ENCODE peak calls at places on chromosomes 16 and 17, in six cellular contexts. T is H9, P is neuronal stem cell, B is H1, E is mesenchymal stem cell, J is trophoblast cell. F is an unnamed sample.

GRCh38 chr17:72719582-72720493 is 372.6 kb downstream of the SLC39A11 start:
- DNase-seq in T (no peak), P (no peak), B (no peak), E (peak), J (no peak), F (peak)

GRCh38 chr16:88580371-88580770 is 10.2 kb downstream of the ZC3H18 start:
- DNase-seq in T (no peak), P (no peak), B (no peak), E (no peak), J (no peak), F (no peak)

GRCh38 chr16:75761111-75761510 is 34.8 kb upstream of the CPHXL start:
- DNase-seq in T (no peak), P (no peak), B (no peak), E (no peak), J (no peak), F (peak)

GRCh38 chr16:9134739-9135138 is 43.3 kb downstream of the HAPSTR1 start:
- DNase-seq in T (peak), P (peak), B (peak), E (peak), J (peak), F (peak)

GRCh38 chr16:89014611-89015230 is 37.7 kb upstream of the CBFA2T3 start:
- DNase-seq in T (no peak), P (no peak), B (no peak), E (no peak), J (no peak), F (no peak)

GRCh38 chr17:45812102-45812501 is 28.0 kb downstream of the CRHR1 start:
- DNase-seq in T (no peak), P (peak), B (no peak), E (peak), J (no peak), F (no peak)

GRCh38 chr17:44911133-44912001 is 3.9 kb downstream of the GFAP start:
- DNase-seq in T (peak), P (peak), B (peak), E (peak), J (peak), F (peak)

GRCh38 chr16:10180771-10181163 is 1.5 kb downstream of the GRIN2A start:
- DNase-seq in T (peak), P (peak), B (peak), E (peak), J (no peak), F (no peak)

GRCh38 chr17:7004398-7005253 is 7.8 kb upstream of the RNASEK start:
- DNase-seq in T (no peak), P (no peak), B (peak), E (peak), J (peak), F (peak)

GRCh38 chr16:3364774-3365427 is 9.2 kb downstream of the OR2C1 start:
- DNase-seq in T (peak), P (no peak), B (no peak), E (no peak), J (peak), F (peak)

GRCh38 chr16:30659507-30660423 is 1.5 kb downstream of the FBRS start:
- DNase-seq in T (no peak), P (no peak), B (no peak), E (peak), J (no peak), F (no peak)

GRCh38 chr16:67565470-67566100 is 3.3 kb downstream of the CTCF start:
- DNase-seq in T (no peak), P (no peak), B (no peak), E (no peak), J (no peak), F (no peak)

GRCh38 chr16:82655315-82655714 is 28.5 kb downstream of the CDH13 start:
- DNase-seq in T (no peak), P (no peak), B (no peak), E (peak), J (no peak), F (peak)

GRCh38 chr17:36089888-36090836 is at the start of gene CCL3:
- DNase-seq in T (no peak), P (no peak), B (no peak), E (no peak), J (peak), F (no peak)

GRCh38 chr16:53159781-53160436 is 105.1 kb downstream of the CHD9 start:
- DNase-seq in T (no peak), P (peak), B (peak), E (peak), J (peak), F (peak)

GRCh38 chr17:5211458-5211857 is 19.8 kb upstream of the ZNF594 start:
- DNase-seq in T (no peak), P (no peak), B (no peak), E (no peak), J (no peak), F (no peak)

GRCh38 chr17:65261682-65262636 is 124.8 kb downstream of the RGS9 start:
- DNase-seq in T (no peak), P (no peak), B (no peak), E (peak), J (no peak), F (peak)

GRCh38 chr17:81932333-81932983 is 4.6 kb downstream of the PYCR1 start:
- DNase-seq in T (no peak), P (no peak), B (no peak), E (no peak), J (no peak), F (no peak)

GRCh38 chr17:39104657-39105056 is 46.8 kb downstream of the PLXDC1 start:
- DNase-seq in T (no peak), P (no peak), B (no peak), E (no peak), J (no peak), F (no peak)

GRCh38 chr17:7018331-7018964 is 4.4 kb upstream of the BCL6B start:
- DNase-seq in T (no peak), P (no peak), B (no peak), E (no peak), J (no peak), F (no peak)

GRCh38 chr17:26792486-26792885 is 501.4 kb upstream of the WSB1 start:
- DNase-seq in T (no peak), P (peak), B (no peak), E (peak), J (no peak), F (peak)

GRCh38 chr16:13012591-13012990 is 111.2 kb downstream of the SHISA9 start:
- DNase-seq in T (peak), P (no peak), B (no peak), E (no peak), J (no peak), F (no peak)

GRCh38 chr17:64488301-64488700 is 8.6 kb downstream of the POLG2 start:
- DNase-seq in T (no peak), P (no peak), B (no peak), E (no peak), J (no peak), F (no peak)

GRCh38 chr17:60163108-60163784 is 13.5 kb downstream of the CA4 start:
- DNase-seq in T (peak), P (no peak), B (peak), E (no peak), J (no peak), F (no peak)

GRCh38 chr17:80663783-80664206 is 119.2 kb downstream of the RPTOR start:
- DNase-seq in T (no peak), P (no peak), B (no peak), E (peak), J (no peak), F (peak)

GRCh38 chr16:64964126-64964540 is 157.7 kb downstream of the CDH11 start:
- DNase-seq in T (no peak), P (no peak), B (no peak), E (peak), J (no peak), F (peak)

GRCh38 chr17:73650147-73650546 is 5.9 kb upstream of the SDK2 start:
- DNase-seq in T (peak), P (no peak), B (no peak), E (no peak), J (peak), F (no peak)

GRCh38 chr17:48791128-48792032 is 25.6 kb downstream of the TTLL6 start:
- DNase-seq in T (peak), P (peak), B (peak), E (peak), J (peak), F (peak)

GRCh38 chr17:45440161-45440859 is 7.6 kb upstream of the ARHGAP27 start:
- DNase-seq in T (peak), P (no peak), B (no peak), E (peak), J (no peak), F (no peak)

GRCh38 chr16:84294196-84295142 is at the start of gene WFDC1:
- DNase-seq in T (no peak), P (no peak), B (peak), E (peak), J (no peak), F (peak)

GRCh38 chr16:48133455-48134226 is 22.2 kb downstream of the ABCC12 start:
- DNase-seq in T (no peak), P (no peak), B (no peak), E (no peak), J (no peak), F (no peak)

GRCh38 chr17:2929881-2930533 is 133.4 kb downstream of the OR1D5 start:
- DNase-seq in T (peak), P (peak), B (peak), E (peak), J (peak), F (peak)

GRCh38 chr16:84255050-84255810 is 15.4 kb upstream of the KCNG4 start:
- DNase-seq in T (no peak), P (no peak), B (no peak), E (no peak), J (no peak), F (no peak)

GRCh38 chr17:60151355-60151754 is 1.6 kb downstream of the CA4 start:
- DNase-seq in T (no peak), P (no peak), B (peak), E (no peak), J (no peak), F (no peak)

GRCh38 chr17:16484445-16485169 is 7.4 kb downstream of the LRRC75A start:
- DNase-seq in T (peak), P (no peak), B (no peak), E (no peak), J (no peak), F (no peak)

GRCh38 chr17:83012161-83012800 is 67.1 kb upstream of the METRNL start:
- DNase-seq in T (no peak), P (no peak), B (peak), E (no peak), J (no peak), F (no peak)

GRCh38 chr16:20410153-20410723 is 904 bp downstream of the ACSM5 start:
- DNase-seq in T (no peak), P (no peak), B (no peak), E (no peak), J (no peak), F (no peak)

GRCh38 chr16:49422896-49423295 is 49.3 kb downstream of the C16orf78 start:
- DNase-seq in T (no peak), P (no peak), B (no peak), E (no peak), J (no peak), F (no peak)

GRCh38 chr16:16124974-16125373 is 98.3 kb downstream of the ABCC6 start:
- DNase-seq in T (no peak), P (no peak), B (no peak), E (no peak), J (no peak), F (no peak)

GRCh38 chr17:30188211-30188939 is 47.1 kb downstream of the SLC6A4 start:
- DNase-seq in T (no peak), P (no peak), B (no peak), E (no peak), J (peak), F (no peak)

GRCh38 chr16:25855818-25856217 is 164.1 kb downstream of the HS3ST4 start:
- DNase-seq in T (peak), P (no peak), B (peak), E (no peak), J (no peak), F (no peak)
- H2BK120ac ChIP-seq in T (no peak), P (no peak), B (no peak), E (no peak), J (no peak), F (no peak)

GRCh38 chr16:741986-742629 is 1.3 kb upstream of the CIAO3 start:
- DNase-seq in T (no peak), P (no peak), B (no peak), E (no peak), J (no peak), F (no peak)
- H4K91ac ChIP-seq in T (no peak), P (no peak), B (peak), E (no peak), J (no peak), F (no peak)

GRCh38 chr17:42276359-42276608 is at the start of gene STAT5B:
- DNase-seq in T (peak), P (peak), B (peak), E (peak), J (no peak), F (peak)

GRCh38 chr17:42275527-42276358 is 448 bp downstream of the STAT5B start:
- DNase-seq in T (peak), P (no peak), B (peak), E (peak), J (peak), F (peak)

GRCh38 chr17:42277342-42277712 is 1.1 kb upstream of the STAT5B start:
- DNase-seq in T (no peak), P (no peak), B (no peak), E (no peak), J (no peak), F (no peak)

GRCh38 chr17:42274812-42275526 is 1.2 kb downstream of the STAT5B start:
- DNase-seq in T (no peak), P (no peak), B (no peak), E (no peak), J (peak), F (no peak)

DNA sequence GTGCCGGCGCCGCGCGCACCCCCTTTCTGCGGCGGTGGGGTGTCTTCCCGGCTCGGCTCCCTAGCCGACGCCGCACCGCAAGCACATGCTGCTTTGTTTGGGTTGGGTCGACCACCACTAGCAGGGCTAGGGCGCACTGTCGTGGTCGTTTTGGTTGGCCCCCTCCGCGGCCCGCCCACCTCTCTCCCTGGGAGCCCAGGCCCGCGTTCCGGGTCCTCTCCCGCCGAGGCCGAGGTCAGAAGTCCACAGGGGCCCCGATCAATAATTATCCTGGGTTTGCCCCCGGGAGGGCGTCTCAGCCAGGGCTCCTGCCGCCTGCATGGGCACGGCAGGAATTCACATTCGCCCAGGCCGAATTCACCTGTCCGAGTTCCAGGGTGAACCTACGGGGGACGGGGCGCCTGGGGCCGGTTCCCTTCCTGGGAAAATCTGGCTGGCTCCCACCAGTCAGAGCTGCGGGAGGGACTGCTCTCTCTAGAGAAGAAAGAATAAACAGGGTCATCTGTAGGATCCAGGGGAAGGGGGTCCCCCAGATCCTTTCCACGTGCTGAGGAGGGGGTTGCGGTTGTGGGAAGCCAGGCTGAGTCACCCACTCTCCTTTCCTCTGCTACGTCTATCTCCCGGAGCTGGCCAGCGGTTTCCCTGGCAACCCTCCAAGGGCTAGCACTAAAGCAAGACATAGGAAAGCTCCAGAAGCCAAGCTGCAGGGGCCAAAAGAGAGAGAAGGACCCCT is 584 bp upstream of the STAT5B start:
- DNase-seq in T (peak), P (no peak), B (peak), E (peak), J (no peak), F (peak)
- H2BK120ac ChIP-seq in T (peak), P (peak), B (no peak), E (peak), J (peak), F (peak)

GRCh38 chr17:77473615-77474226 is 333.0 kb downstream of the SEC14L1 start:
- DNase-seq in T (no peak), P (no peak), B (no peak), E (no peak), J (no peak), F (no peak)

GRCh38 chr17:77476006-77476405 is 335.2 kb downstream of the SEC14L1 start:
- DNase-seq in T (no peak), P (no peak), B (no peak), E (no peak), J (no peak), F (no peak)

GRCh38 chr17:77474292-77474988 is 333.7 kb downstream of the SEC14L1 start:
- DNase-seq in T (no peak), P (no peak), B (no peak), E (no peak), J (no peak), F (peak)

GRCh38 chr17:77476498-77476897 is 335.7 kb downstream of the SEC14L1 start:
- DNase-seq in T (no peak), P (no peak), B (no peak), E (no peak), J (no peak), F (no peak)

DNA sequence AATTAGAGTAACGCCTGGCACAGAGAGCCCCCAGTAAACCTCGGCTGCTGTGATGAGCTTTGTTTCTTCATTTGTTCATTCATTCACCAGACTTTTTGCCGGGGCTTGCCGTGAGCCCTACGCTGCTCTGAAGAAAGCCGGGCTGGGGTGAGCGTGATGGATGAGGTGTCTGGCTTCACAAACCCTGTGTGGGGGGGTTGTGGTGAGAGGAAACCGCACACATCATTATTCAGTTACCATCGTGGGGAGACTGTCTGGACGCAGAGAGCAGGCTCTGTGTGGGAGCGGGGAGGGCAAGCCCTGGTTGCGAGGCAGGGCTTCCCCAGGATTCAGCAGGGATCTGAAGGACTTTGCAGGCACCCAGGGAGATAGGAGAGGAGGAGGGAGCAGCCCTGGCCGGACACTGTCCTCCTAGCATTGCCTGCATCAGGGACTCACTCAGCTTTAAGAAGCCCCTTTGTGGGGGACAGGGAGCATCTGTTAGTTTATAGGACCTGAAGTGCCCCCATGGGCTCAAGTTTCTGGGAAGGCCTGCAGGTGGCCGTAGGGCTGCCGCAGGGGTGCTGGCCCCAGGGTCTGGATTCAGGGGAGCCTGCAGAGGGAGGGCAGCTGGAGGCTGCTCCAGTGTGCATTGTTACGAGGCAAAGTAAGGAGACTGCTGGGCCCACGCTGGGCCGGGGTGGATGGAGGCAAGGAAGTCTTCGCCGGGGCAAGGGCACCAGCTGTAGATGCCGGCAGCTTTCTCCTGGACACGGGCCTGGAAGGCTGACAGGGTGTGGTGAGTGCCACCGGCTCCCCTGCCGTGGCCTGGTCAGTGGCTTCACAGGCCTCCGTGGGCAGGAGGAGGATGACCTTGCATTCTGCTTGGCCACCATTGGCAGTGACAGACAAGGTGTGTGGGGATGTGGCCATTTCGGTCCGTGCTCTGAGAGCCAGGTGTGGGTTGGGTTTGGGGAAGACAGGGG is 334.5 kb downstream of the SEC14L1 start:
- DNase-seq in T (no peak), P (no peak), B (no peak), E (peak), J (no peak), F (peak)
- H4K91ac ChIP-seq in T (no peak), P (peak), B (no peak), E (peak), J (peak), F (peak)